ENCODE peak calls at places on chromosome 20, in five cellular contexts. One of them, this sample, is unnamed.

GRCh38 chr20:48098099-48098498 is 312.8 kb upstream of the SULF2 start:
- DNase-seq in activated naive CD4-positive, alpha-beta T cell treated with Interleukin-2 at 50 U/mL for 16 hours: no peak
- DNase-seq in spleen: no peak
- DNase-seq in transverse colon: no peak
- DNase-seq in epithelial cell of esophagus: no peak
- DNase-seq in this sample: no peak

GRCh38 chr20:10536531-10536930 is 101.4 kb downstream of the SLX4IP start:
- DNase-seq in activated naive CD4-positive, alpha-beta T cell treated with Interleukin-2 at 50 U/mL for 16 hours: peak; percentile 21
- DNase-seq in spleen: no peak
- DNase-seq in transverse colon: no peak
- DNase-seq in epithelial cell of esophagus: peak; percentile 52
- DNase-seq in this sample: no peak

GRCh38 chr20:18532626-18533025 is 24.9 kb downstream of the SEC23B start:
- DNase-seq in activated naive CD4-positive, alpha-beta T cell treated with Interleukin-2 at 50 U/mL for 16 hours: no peak
- DNase-seq in spleen: no peak
- DNase-seq in transverse colon: no peak
- DNase-seq in epithelial cell of esophagus: no peak
- DNase-seq in this sample: no peak

GRCh38 chr20:36836591-36837329 is 39.2 kb upstream of the TLDC2 start:
- DNase-seq in activated naive CD4-positive, alpha-beta T cell treated with Interleukin-2 at 50 U/mL for 16 hours: peak; percentile 31
- DNase-seq in spleen: peak; percentile 90
- DNase-seq in transverse colon: peak; percentile 83
- DNase-seq in epithelial cell of esophagus: peak; percentile 64
- DNase-seq in this sample: no peak

GRCh38 chr20:53609501-53610445 is 16.1 kb upstream of the ZNF217 start:
- DNase-seq in activated naive CD4-positive, alpha-beta T cell treated with Interleukin-2 at 50 U/mL for 16 hours: peak; percentile 72
- DNase-seq in spleen: peak; percentile 90
- DNase-seq in transverse colon: peak; percentile 66
- DNase-seq in epithelial cell of esophagus: no peak
- DNase-seq in this sample: peak; percentile 28

GRCh38 chr20:10219452-10219791 is 792 bp downstream of the SNAP25 start:
- DNase-seq in activated naive CD4-positive, alpha-beta T cell treated with Interleukin-2 at 50 U/mL for 16 hours: peak; percentile 63
- DNase-seq in spleen: peak; percentile 86
- DNase-seq in transverse colon: peak; percentile 54
- DNase-seq in epithelial cell of esophagus: peak; percentile 61
- DNase-seq in this sample: peak; percentile 12

GRCh38 chr20:43849496-43850197 is 65.0 kb upstream of the TOX2 start:
- DNase-seq in activated naive CD4-positive, alpha-beta T cell treated with Interleukin-2 at 50 U/mL for 16 hours: no peak
- DNase-seq in spleen: no peak
- DNase-seq in transverse colon: no peak
- DNase-seq in epithelial cell of esophagus: peak; percentile 73
- DNase-seq in this sample: no peak

GRCh38 chr20:24337551-24337950 is 131.9 kb upstream of the SYNDIG1 start:
- DNase-seq in activated naive CD4-positive, alpha-beta T cell treated with Interleukin-2 at 50 U/mL for 16 hours: no peak
- DNase-seq in spleen: no peak
- DNase-seq in transverse colon: no peak
- DNase-seq in epithelial cell of esophagus: no peak
- DNase-seq in this sample: no peak

GRCh38 chr20:62227977-62228958 is 8.2 kb upstream of the HRH3 start:
- DNase-seq in activated naive CD4-positive, alpha-beta T cell treated with Interleukin-2 at 50 U/mL for 16 hours: no peak
- DNase-seq in spleen: no peak
- DNase-seq in transverse colon: peak; percentile 29
- DNase-seq in epithelial cell of esophagus: peak; percentile 31
- DNase-seq in this sample: no peak

GRCh38 chr20:1802385-1803215 is 92.6 kb upstream of the SIRPA start:
- DNase-seq in activated naive CD4-positive, alpha-beta T cell treated with Interleukin-2 at 50 U/mL for 16 hours: no peak
- DNase-seq in spleen: peak; percentile 95
- DNase-seq in transverse colon: peak; percentile 56
- DNase-seq in epithelial cell of esophagus: peak; percentile 72
- DNase-seq in this sample: no peak

GRCh38 chr20:9615766-9616454 is 101.5 kb downstream of the LAMP5 start:
- DNase-seq in activated naive CD4-positive, alpha-beta T cell treated with Interleukin-2 at 50 U/mL for 16 hours: no peak
- DNase-seq in spleen: no peak
- DNase-seq in transverse colon: no peak
- DNase-seq in epithelial cell of esophagus: no peak
- DNase-seq in this sample: no peak

GRCh38 chr20:52731086-52731485 is 241.1 kb upstream of the TSHZ2 start:
- DNase-seq in activated naive CD4-positive, alpha-beta T cell treated with Interleukin-2 at 50 U/mL for 16 hours: no peak
- DNase-seq in spleen: no peak
- DNase-seq in transverse colon: no peak
- DNase-seq in epithelial cell of esophagus: peak; percentile 23
- DNase-seq in this sample: no peak

GRCh38 chr20:50496773-50497375 is 13.3 kb upstream of the PTPN1 start:
- DNase-seq in activated naive CD4-positive, alpha-beta T cell treated with Interleukin-2 at 50 U/mL for 16 hours: no peak
- DNase-seq in spleen: no peak
- DNase-seq in transverse colon: no peak
- DNase-seq in epithelial cell of esophagus: peak; percentile 97
- DNase-seq in this sample: no peak

GRCh38 chr20:45823949-45824835 is 2.9 kb downstream of the TNNC2 start:
- DNase-seq in activated naive CD4-positive, alpha-beta T cell treated with Interleukin-2 at 50 U/mL for 16 hours: peak; percentile 58
- DNase-seq in spleen: peak; percentile 85
- DNase-seq in transverse colon: peak; percentile 72
- DNase-seq in epithelial cell of esophagus: peak; percentile 63
- DNase-seq in this sample: peak; percentile 30

This sample was measured in effector CD8-positive, alpha-beta T cell.